ENCODE peak calls at places on chromosomes 3 and 15, in nine cellular contexts. One of them, this sample, is unnamed.

GRCh38 chr3:81592101-81592500 is 169.3 kb downstream of the GBE1 start:
- DNase-seq in prostate gland: no peak
- DNase-seq in sigmoid colon: no peak
- DNase-seq in GM12891: no peak
- DNase-seq in HepG2: no peak
- DNase-seq in HCT116: no peak
- DNase-seq in HL-60: no peak
- DNase-seq in breast epithelium: no peak
- DNase-seq in stomach: no peak
- DNase-seq in this sample: no peak

GRCh38 chr3:57151021-57151449 is 14.1 kb downstream of the IL17RD start:
- DNase-seq in prostate gland: no peak
- DNase-seq in sigmoid colon: no peak
- DNase-seq in GM12891: no peak
- DNase-seq in HepG2: no peak
- DNase-seq in HCT116: no peak
- DNase-seq in HL-60: no peak
- DNase-seq in breast epithelium: no peak
- DNase-seq in stomach: no peak
- DNase-seq in this sample: no peak

GRCh38 chr3:188939799-188940198 is 232.0 kb upstream of the TPRG1 start:
- DNase-seq in prostate gland: no peak
- DNase-seq in sigmoid colon: no peak
- DNase-seq in GM12891: no peak
- DNase-seq in HepG2: no peak
- DNase-seq in HCT116: no peak
- DNase-seq in HL-60: no peak
- DNase-seq in breast epithelium: no peak
- DNase-seq in stomach: no peak
- DNase-seq in this sample: no peak

GRCh38 chr3:129596194-129597086 is 10.0 kb downstream of the PLXND1 start:
- DNase-seq in prostate gland: no peak
- DNase-seq in sigmoid colon: peak
- DNase-seq in GM12891: no peak
- DNase-seq in HepG2: peak
- DNase-seq in HCT116: no peak
- DNase-seq in HL-60: peak
- DNase-seq in breast epithelium: peak
- DNase-seq in stomach: no peak
- DNase-seq in this sample: no peak

GRCh38 chr3:154310840-154311239 is 13.4 kb downstream of the DHX36 start:
- DNase-seq in prostate gland: no peak
- DNase-seq in sigmoid colon: no peak
- DNase-seq in GM12891: no peak
- DNase-seq in HepG2: no peak
- DNase-seq in HCT116: no peak
- DNase-seq in HL-60: no peak
- DNase-seq in breast epithelium: no peak
- DNase-seq in stomach: no peak
- DNase-seq in this sample: no peak

GRCh38 chr15:91942676-91943417 is 89.3 kb downstream of the SLCO3A1 start:
- DNase-seq in prostate gland: peak
- DNase-seq in sigmoid colon: peak
- DNase-seq in GM12891: no peak
- DNase-seq in HepG2: peak
- DNase-seq in HCT116: peak
- DNase-seq in HL-60: peak
- DNase-seq in breast epithelium: peak
- DNase-seq in stomach: peak
- DNase-seq in this sample: no peak

GRCh38 chr3:71928215-71928614 is 143.3 kb upstream of the PROK2 start:
- DNase-seq in prostate gland: no peak
- DNase-seq in sigmoid colon: no peak
- DNase-seq in GM12891: no peak
- DNase-seq in HepG2: no peak
- DNase-seq in HCT116: no peak
- DNase-seq in HL-60: no peak
- DNase-seq in breast epithelium: no peak
- DNase-seq in stomach: no peak
- DNase-seq in this sample: no peak

GRCh38 chr3:17030438-17030837 is 145.7 kb downstream of the PLCL2 start:
- DNase-seq in prostate gland: no peak
- DNase-seq in sigmoid colon: no peak
- DNase-seq in GM12891: no peak
- DNase-seq in HepG2: no peak
- DNase-seq in HCT116: no peak
- DNase-seq in HL-60: no peak
- DNase-seq in breast epithelium: no peak
- DNase-seq in stomach: no peak
- DNase-seq in this sample: no peak

GRCh38 chr3:43162573-43163084 is 56.8 kb upstream of the POMGNT2 start:
- DNase-seq in prostate gland: no peak
- DNase-seq in sigmoid colon: no peak
- DNase-seq in GM12891: no peak
- DNase-seq in HepG2: no peak
- DNase-seq in HCT116: no peak
- DNase-seq in HL-60: no peak
- DNase-seq in breast epithelium: no peak
- DNase-seq in stomach: no peak
- DNase-seq in this sample: no peak

GRCh38 chr3:9399746-9400145 is 2.3 kb downstream of the SETD5 start:
- DNase-seq in prostate gland: peak
- DNase-seq in sigmoid colon: peak
- DNase-seq in GM12891: no peak
- DNase-seq in HepG2: peak
- DNase-seq in HCT116: peak
- DNase-seq in HL-60: no peak
- DNase-seq in breast epithelium: peak
- DNase-seq in stomach: peak
- DNase-seq in this sample: no peak

GRCh38 chr3:10248984-10249748 is 907 bp downstream of the TATDN2 start:
- DNase-seq in prostate gland: peak
- DNase-seq in sigmoid colon: peak
- DNase-seq in GM12891: peak
- DNase-seq in HepG2: no peak
- DNase-seq in HCT116: no peak
- DNase-seq in HL-60: no peak
- DNase-seq in breast epithelium: no peak
- DNase-seq in stomach: no peak
- DNase-seq in this sample: peak

GRCh38 chr15:27358751-27359434 is 387.9 kb downstream of the GABRG3 start:
- DNase-seq in prostate gland: no peak
- DNase-seq in sigmoid colon: no peak
- DNase-seq in GM12891: peak
- DNase-seq in HepG2: peak
- DNase-seq in HCT116: no peak
- DNase-seq in HL-60: no peak
- DNase-seq in breast epithelium: no peak
- DNase-seq in stomach: no peak
- DNase-seq in this sample: no peak

GRCh38 chr3:157475921-157476395 is 27.3 kb downstream of the VEPH1 start:
- DNase-seq in prostate gland: no peak
- DNase-seq in sigmoid colon: no peak
- DNase-seq in GM12891: no peak
- DNase-seq in HepG2: no peak
- DNase-seq in HCT116: no peak
- DNase-seq in HL-60: no peak
- DNase-seq in breast epithelium: no peak
- DNase-seq in stomach: no peak
- DNase-seq in this sample: no peak

GRCh38 chr15:89157061-89157460 is 64.3 kb downstream of the RLBP1 start:
- DNase-seq in prostate gland: no peak
- DNase-seq in sigmoid colon: no peak
- DNase-seq in GM12891: no peak
- DNase-seq in HepG2: no peak
- DNase-seq in HCT116: no peak
- DNase-seq in HL-60: no peak
- DNase-seq in breast epithelium: no peak
- DNase-seq in stomach: no peak
- DNase-seq in this sample: no peak

GRCh38 chr3:119598410-119599098 is 869 bp downstream of the PLA1A start:
- DNase-seq in prostate gland: no peak
- DNase-seq in sigmoid colon: no peak
- DNase-seq in GM12891: no peak
- DNase-seq in HepG2: no peak
- DNase-seq in HCT116: no peak
- DNase-seq in HL-60: no peak
- DNase-seq in breast epithelium: no peak
- DNase-seq in stomach: no peak
- DNase-seq in this sample: no peak
- TF ChIP-seq POLR2AphosphoS5 in prostate gland: no peak
- TF ChIP-seq POLR2AphosphoS5 in sigmoid colon: no peak
- TF ChIP-seq POLR2AphosphoS5 in GM12891: no peak
- TF ChIP-seq POLR2AphosphoS5 in HepG2: no peak
- TF ChIP-seq POLR2AphosphoS5 in HCT116: no peak
- TF ChIP-seq POLR2AphosphoS5 in HL-60: no peak
- TF ChIP-seq POLR2AphosphoS5 in breast epithelium: no peak
- TF ChIP-seq POLR2AphosphoS5 in stomach: no peak
- TF ChIP-seq POLR2AphosphoS5 in this sample: no peak

GRCh38 chr3:51977449-51978142 is 2.7 kb downstream of the ABHD14A start:
- DNase-seq in prostate gland: no peak
- DNase-seq in sigmoid colon: no peak
- DNase-seq in GM12891: no peak
- DNase-seq in HepG2: no peak
- DNase-seq in HCT116: no peak
- DNase-seq in HL-60: no peak
- DNase-seq in breast epithelium: no peak
- DNase-seq in stomach: no peak
- DNase-seq in this sample: no peak

GRCh38 chr3:51974277-51974962 is 444 bp upstream of the ABHD14A start:
- DNase-seq in prostate gland: no peak
- DNase-seq in sigmoid colon: no peak
- DNase-seq in GM12891: no peak
- DNase-seq in HepG2: no peak
- DNase-seq in HCT116: no peak
- DNase-seq in HL-60: no peak
- DNase-seq in breast epithelium: peak
- DNase-seq in stomach: no peak
- DNase-seq in this sample: no peak

GRCh38 chr3:51978143-51978502 is 3.3 kb downstream of the ABHD14A start:
- DNase-seq in prostate gland: no peak
- DNase-seq in sigmoid colon: no peak
- DNase-seq in GM12891: no peak
- DNase-seq in HepG2: no peak
- DNase-seq in HCT116: no peak
- DNase-seq in HL-60: no peak
- DNase-seq in breast epithelium: no peak
- DNase-seq in stomach: no peak
- DNase-seq in this sample: no peak

GRCh38 chr3:51975857-51976549 is 1.1 kb downstream of the ABHD14A start:
- DNase-seq in prostate gland: no peak
- DNase-seq in sigmoid colon: peak
- DNase-seq in GM12891: no peak
- DNase-seq in HepG2: peak
- DNase-seq in HCT116: no peak
- DNase-seq in HL-60: no peak
- DNase-seq in breast epithelium: peak
- DNase-seq in stomach: peak
- DNase-seq in this sample: no peak

DNA sequence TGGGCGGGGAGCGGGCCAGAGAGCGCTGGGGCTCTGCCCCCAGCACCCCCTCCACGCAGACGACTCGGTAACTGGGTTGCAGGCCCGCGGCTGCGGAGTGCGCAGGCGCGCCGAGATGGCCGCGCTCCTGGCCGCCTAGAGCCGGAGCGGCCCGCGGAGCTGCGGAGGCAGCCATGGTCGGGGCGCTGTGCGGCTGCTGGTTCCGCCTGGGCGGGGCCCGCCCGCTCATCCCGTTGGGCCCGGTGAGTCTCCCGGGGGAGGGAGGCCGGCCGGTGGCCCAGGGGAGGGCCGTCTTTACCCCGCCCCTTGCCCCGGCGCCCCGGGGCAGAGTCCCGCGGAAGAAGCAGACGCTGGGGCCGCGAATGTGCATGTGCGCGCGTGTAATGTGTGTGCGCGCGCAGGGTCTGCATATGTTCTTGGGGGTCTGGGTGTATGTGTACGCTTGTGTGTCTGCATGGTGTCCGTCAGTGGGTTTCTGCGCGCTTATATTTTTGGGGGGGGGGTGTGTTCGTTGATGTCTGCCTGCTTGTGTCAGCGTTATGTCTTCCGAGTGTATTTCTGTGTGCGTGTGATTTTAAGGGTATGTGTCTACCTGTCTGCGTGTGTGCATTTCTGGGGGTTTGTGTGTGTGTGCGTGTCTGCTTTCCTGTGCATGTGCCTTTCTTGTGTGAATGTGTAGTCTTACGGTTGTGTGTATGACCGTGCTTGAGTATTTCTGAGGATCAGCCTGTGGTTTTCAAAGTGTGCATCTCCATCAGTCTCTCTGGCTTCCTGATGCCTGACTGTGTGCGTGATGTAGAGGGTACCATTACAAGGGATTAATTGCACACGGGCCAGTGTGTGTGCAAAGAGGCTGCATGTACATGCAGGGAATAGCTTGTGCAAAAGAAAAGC is at the start of gene ABHD14A:
- DNase-seq in prostate gland: peak
- DNase-seq in sigmoid colon: peak
- DNase-seq in GM12891: peak
- DNase-seq in HepG2: peak
- DNase-seq in HCT116: no peak
- DNase-seq in HL-60: peak
- DNase-seq in breast epithelium: peak
- DNase-seq in stomach: peak
- DNase-seq in this sample: peak
- TF ChIP-seq POLR2AphosphoS5 in prostate gland: no peak
- TF ChIP-seq POLR2AphosphoS5 in sigmoid colon: peak
- TF ChIP-seq POLR2AphosphoS5 in GM12891: no peak
- TF ChIP-seq POLR2AphosphoS5 in HepG2: peak
- TF ChIP-seq POLR2AphosphoS5 in HCT116: peak
- TF ChIP-seq POLR2AphosphoS5 in HL-60: peak
- TF ChIP-seq POLR2AphosphoS5 in breast epithelium: no peak
- TF ChIP-seq POLR2AphosphoS5 in stomach: peak
- TF ChIP-seq POLR2AphosphoS5 in this sample: peak

DNA sequence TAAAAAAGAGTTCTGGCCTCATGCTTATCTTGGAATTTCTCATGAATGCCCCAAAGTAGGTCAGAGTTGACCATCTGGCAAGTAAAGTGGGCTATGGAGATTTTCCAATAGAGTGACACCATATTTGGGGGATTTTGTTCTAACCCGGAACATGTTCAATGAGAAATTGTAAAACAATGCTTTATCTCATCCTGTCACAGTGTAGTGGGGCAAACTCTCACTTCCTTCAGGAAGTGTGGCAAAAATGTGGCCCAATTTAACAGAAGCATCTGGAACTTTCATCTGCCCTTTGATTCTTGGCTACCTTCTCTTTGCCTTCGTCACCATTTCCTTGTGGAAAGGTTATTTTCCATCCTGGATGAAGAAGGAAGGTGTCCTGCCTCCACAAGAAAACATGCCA is 70.8 kb downstream of the ADAMTS9 start:
- DNase-seq in prostate gland: no peak
- DNase-seq in sigmoid colon: no peak
- DNase-seq in GM12891: no peak
- DNase-seq in HepG2: no peak
- DNase-seq in HCT116: no peak
- DNase-seq in HL-60: no peak
- DNase-seq in breast epithelium: no peak
- DNase-seq in stomach: no peak
- DNase-seq in this sample: no peak
- TF ChIP-seq POLR2AphosphoS5 in prostate gland: no peak
- TF ChIP-seq POLR2AphosphoS5 in sigmoid colon: peak
- TF ChIP-seq POLR2AphosphoS5 in GM12891: no peak
- TF ChIP-seq POLR2AphosphoS5 in HepG2: no peak
- TF ChIP-seq POLR2AphosphoS5 in HCT116: no peak
- TF ChIP-seq POLR2AphosphoS5 in HL-60: no peak
- TF ChIP-seq POLR2AphosphoS5 in breast epithelium: peak
- TF ChIP-seq POLR2AphosphoS5 in stomach: peak
- TF ChIP-seq POLR2AphosphoS5 in this sample: no peak

GRCh38 chr3:145333931-145334330 is 827.1 kb downstream of the PLOD2 start:
- DNase-seq in prostate gland: no peak
- DNase-seq in sigmoid colon: no peak
- DNase-seq in GM12891: no peak
- DNase-seq in HepG2: no peak
- DNase-seq in HCT116: no peak
- DNase-seq in HL-60: no peak
- DNase-seq in breast epithelium: no peak
- DNase-seq in stomach: no peak
- DNase-seq in this sample: no peak
- TF ChIP-seq POLR2AphosphoS5 in prostate gland: no peak
- TF ChIP-seq POLR2AphosphoS5 in sigmoid colon: no peak
- TF ChIP-seq POLR2AphosphoS5 in GM12891: no peak
- TF ChIP-seq POLR2AphosphoS5 in HepG2: no peak
- TF ChIP-seq POLR2AphosphoS5 in HCT116: no peak
- TF ChIP-seq POLR2AphosphoS5 in HL-60: no peak
- TF ChIP-seq POLR2AphosphoS5 in breast epithelium: no peak
- TF ChIP-seq POLR2AphosphoS5 in stomach: no peak
- TF ChIP-seq POLR2AphosphoS5 in this sample: no peak

This sample was measured in GM12892.